ENCODE peak calls at places on chromosomes 16 and 17, in five cellular contexts. R is HTR-8/SVneo; N is HL-60; B is activated naive CD8-positive, alpha-beta T cell treated with anti-CD3 and anti-CD28 coated beads for 36 hours; W is Right ventricle myocardium superior. M is an unnamed sample.

GRCh38 chr17:41836550-41837196 is 641 bp upstream of the NT5C3B start:
- DNase-seq in R (no peak), N (no peak), B (no peak), W (no peak), M (no peak)

GRCh38 chr16:19844945-19845641 is 39.6 kb downstream of the GPRC5B start:
- DNase-seq in R (peak; percentile 67), N (no peak), B (no peak), W (no peak), M (no peak)

GRCh38 chr16:74580828-74581227 is 26.1 kb downstream of the GLG1 start:
- DNase-seq in R (no peak), N (no peak), B (no peak), W (no peak), M (no peak)

GRCh38 chr17:3723556-3724372 is at the start of gene HASPIN:
- DNase-seq in R (peak; percentile 97), N (peak; percentile 53), B (peak; percentile 96), W (peak; percentile 95), M (peak; percentile 94)

GRCh38 chr17:8268550-8269298 is 19.6 kb downstream of the PFAS start:
- DNase-seq in R (no peak), N (no peak), B (no peak), W (no peak), M (no peak)

GRCh38 chr17:77706938-77707337 is 251.6 kb upstream of the TNRC6C start:
- DNase-seq in R (no peak), N (no peak), B (no peak), W (no peak), M (no peak)

GRCh38 chr16:81265658-81266451 is 27.4 kb downstream of the BCO1 start:
- DNase-seq in R (no peak), N (no peak), B (no peak), W (peak; percentile 92), M (no peak)

GRCh38 chr17:79695293-79696158 is 35.2 kb upstream of the ENPP7 start:
- DNase-seq in R (no peak), N (no peak), B (no peak), W (no peak), M (no peak)

GRCh38 chr16:14003119-14003570 is 68.0 kb upstream of the MRTFB start:
- DNase-seq in R (peak; percentile 53), N (peak; percentile 7), B (no peak), W (peak; percentile 74), M (no peak)

GRCh38 chr16:3952342-3953131 is 72.0 kb upstream of the CREBBP start:
- DNase-seq in R (no peak), N (no peak), B (no peak), W (peak; percentile 92), M (no peak)

GRCh38 chr16:49921791-49922456 is 66.0 kb upstream of the ZNF423 start:
- DNase-seq in R (peak; percentile 62), N (no peak), B (peak; percentile 40), W (peak; percentile 60), M (peak; percentile 65)

GRCh38 chr17:2634361-2634960 is 41.0 kb downstream of the PAFAH1B1 start:
- DNase-seq in R (no peak), N (no peak), B (no peak), W (no peak), M (no peak)

M was measured in stimulated activated CD8-positive, alpha-beta memory T cell treated with anti-CD3 and anti-CD28 coated beads, Interleukin-4, amount 100 ng/mL, for 48 hours.